ENCODE peak calls at places on chromosomes 3 and 15, in ten cellular contexts. J is activated CD4-positive, CD25-positive, alpha-beta regulatory T cell treated with anti-CD3 and anti-CD28 coated beads, Interleukin-2, amount 50 U/mL, for 16 hours; Y is C1 segment of cervical spinal cord; V is cardiac fibroblast; M is NCI-H748 treated with DMSO at 0.1 percent for 48 hours; I is occipital lobe; H is EH; U is OCI-M1; G is G401; E is neural crest cell. R is an unnamed sample.

GRCh38 chr3:123143669-123144411 is 57.9 kb upstream of the SEC22A start:
- DNase-seq in J (no peak), Y (no peak), V (peak), M (no peak), I (no peak), H (peak), U (no peak), G (no peak), E (no peak), R (no peak)

GRCh38 chr3:12656850-12657249 is 7.1 kb downstream of the RAF1 start:
- DNase-seq in J (no peak), Y (no peak), V (no peak), M (no peak), I (no peak), H (no peak), U (no peak), G (no peak), E (no peak), R (no peak)

GRCh38 chr3:32954506-32954905 is 3.1 kb downstream of the CCR4 start:
- DNase-seq in J (no peak), Y (no peak), V (no peak), M (no peak), I (no peak), H (no peak), U (no peak), G (no peak), E (no peak), R (no peak)

GRCh38 chr15:28977377-28978010 is 91.7 kb downstream of the APBA2 start:
- DNase-seq in J (no peak), Y (peak), V (peak), M (no peak), I (peak), H (peak), U (no peak), G (peak), E (no peak), R (peak)

GRCh38 chr3:19808834-19809233 is 125.2 kb downstream of the EFHB start:
- DNase-seq in J (no peak), Y (no peak), V (no peak), M (no peak), I (no peak), H (no peak), U (no peak), G (no peak), E (no peak), R (no peak)

GRCh38 chr3:16427309-16427965 is 86.1 kb downstream of the RFTN1 start:
- DNase-seq in J (no peak), Y (no peak), V (peak), M (no peak), I (no peak), H (peak), U (peak), G (no peak), E (no peak), R (no peak)

GRCh38 chr15:77025941-77026411 is 31.1 kb downstream of the PSTPIP1 start:
- DNase-seq in J (no peak), Y (no peak), V (no peak), M (no peak), I (no peak), H (no peak), U (no peak), G (no peak), E (no peak), R (no peak)

GRCh38 chr3:158765518-158766205 is 33.4 kb upstream of the RARRES1 start:
- DNase-seq in J (no peak), Y (no peak), V (no peak), M (no peak), I (no peak), H (peak), U (no peak), G (peak), E (no peak), R (no peak)

GRCh38 chr3:111324142-111324541 is 217.9 kb upstream of the CD96 start:
- DNase-seq in J (no peak), Y (no peak), V (no peak), M (no peak), I (no peak), H (no peak), U (peak), G (no peak), E (no peak), R (no peak)

GRCh38 chr15:71282086-71282485 is 166.8 kb downstream of the THSD4 start:
- DNase-seq in J (no peak), Y (no peak), V (peak), M (no peak), I (no peak), H (peak), U (no peak), G (no peak), E (no peak), R (no peak)

GRCh38 chr15:66692808-66693596 is 9.0 kb upstream of the SMAD6 start:
- DNase-seq in J (no peak), Y (no peak), V (no peak), M (no peak), I (no peak), H (peak), U (no peak), G (no peak), E (no peak), R (no peak)

GRCh38 chr3:13268961-13269391 is 151.1 kb downstream of the NUP210 start:
- DNase-seq in J (no peak), Y (no peak), V (no peak), M (no peak), I (no peak), H (no peak), U (no peak), G (no peak), E (no peak), R (no peak)

GRCh38 chr3:133211449-133211848 is 173.3 kb downstream of the TMEM108 start:
- DNase-seq in J (no peak), Y (no peak), V (no peak), M (no peak), I (no peak), H (peak), U (peak), G (no peak), E (no peak), R (no peak)

GRCh38 chr3:23880703-23881339 is 36.0 kb downstream of the NKIRAS1 start:
- DNase-seq in J (no peak), Y (no peak), V (no peak), M (no peak), I (no peak), H (peak), U (no peak), G (no peak), E (no peak), R (no peak)

GRCh38 chr3:124763644-124764358 is 33.5 kb downstream of the UMPS start:
- DNase-seq in J (no peak), Y (no peak), V (no peak), M (no peak), I (no peak), H (no peak), U (no peak), G (no peak), E (no peak), R (no peak)

GRCh38 chr3:135072431-135072830 is 277.4 kb downstream of the EPHB1 start:
- DNase-seq in J (no peak), Y (no peak), V (no peak), M (no peak), I (no peak), H (no peak), U (no peak), G (no peak), E (no peak), R (no peak)

GRCh38 chr3:151156618-151157216 is 46.3 kb downstream of the GPR171 start:
- DNase-seq in J (no peak), Y (no peak), V (peak), M (peak), I (no peak), H (peak), U (peak), G (peak), E (no peak), R (peak)

GRCh38 chr15:56353740-56354139 is 11.5 kb upstream of the TEX9 start:
- DNase-seq in J (no peak), Y (no peak), V (peak), M (no peak), I (no peak), H (no peak), U (peak), G (no peak), E (no peak), R (no peak)

GRCh38 chr3:194212869-194213320 is 76.9 kb downstream of the HES1 start:
- DNase-seq in J (no peak), Y (no peak), V (no peak), M (no peak), I (no peak), H (no peak), U (no peak), G (no peak), E (peak), R (no peak)

GRCh38 chr3:196127308-196128040 is 45.6 kb upstream of the TFRC start:
- DNase-seq in J (no peak), Y (no peak), V (no peak), M (no peak), I (no peak), H (no peak), U (peak), G (no peak), E (no peak), R (no peak)

GRCh38 chr15:43238691-43239131 is 17.9 kb upstream of the EPB42 start:
- DNase-seq in J (no peak), Y (no peak), V (no peak), M (no peak), I (no peak), H (no peak), U (no peak), G (no peak), E (no peak), R (no peak)

GRCh38 chr15:101504866-101505609 is 15.5 kb upstream of the PCSK6 start:
- DNase-seq in J (no peak), Y (no peak), V (no peak), M (no peak), I (no peak), H (peak), U (no peak), G (no peak), E (no peak), R (no peak)

GRCh38 chr15:67259375-67259774 is 4.8 kb downstream of the IQCH start:
- DNase-seq in J (no peak), Y (no peak), V (no peak), M (no peak), I (no peak), H (no peak), U (no peak), G (no peak), E (no peak), R (no peak)

GRCh38 chr3:169744332-169745054 is 20.4 kb downstream of the TERC start:
- DNase-seq in J (no peak), Y (no peak), V (peak), M (no peak), I (no peak), H (peak), U (peak), G (peak), E (no peak), R (no peak)

GRCh38 chr3:18425641-18426403 is 683 bp upstream of the SATB1 start:
- DNase-seq in J (peak), Y (peak), V (no peak), M (peak), I (peak), H (no peak), U (no peak), G (peak), E (no peak), R (no peak)

GRCh38 chr15:68797589-68798377 is 22.9 kb downstream of the ANP32A start:
- DNase-seq in J (no peak), Y (peak), V (no peak), M (no peak), I (peak), H (peak), U (peak), G (no peak), E (no peak), R (peak)

GRCh38 chr15:73940061-73940981 is 14.1 kb downstream of the LOXL1 start:
- DNase-seq in J (no peak), Y (no peak), V (no peak), M (no peak), I (no peak), H (peak), U (no peak), G (no peak), E (no peak), R (no peak)

GRCh38 chr15:96322401-96323249 is 7.9 kb upstream of the NR2F2 start:
- DNase-seq in J (no peak), Y (no peak), V (peak), M (no peak), I (no peak), H (peak), U (no peak), G (peak), E (peak), R (no peak)

R was measured in hippocampal formation.